ENCODE peak calls at places on chromosomes 12 and 14, in ten cellular contexts. One of them, this sample, is unnamed.

GRCh38 chr14:36517242-36518030 is 2.6 kb downstream of the NKX2-1 start:
- DNase-seq in NCI-H1417: peak
- DNase-seq in left lobe of liver: no peak
- DNase-seq in hepatocyte: no peak
- DNase-seq in stimulated activated CD8-positive, alpha-beta memory T cell treated with anti-CD3 and anti-CD28 coated beads, Interleukin-4, amount 100 ng/mL, for 1 hour: no peak
- DNase-seq in activated CD8-positive, alpha-beta memory T cell treated with anti-CD3 and anti-CD28 coated beads, Interleukin-2, amount 50 U/mL, for 4 hours: no peak
- DNase-seq in stimulated activated CD4-positive, alpha-beta T cell treated with anti-CD3 and anti-CD28 coated beads, Interleukin-2, amount 100 ng/mL, for 24 hours: no peak
- DNase-seq in NCI-H1048: no peak
- DNase-seq in GM20000: peak
- DNase-seq in naive B cell: no peak
- DNase-seq in this sample: no peak

GRCh38 chr14:60064491-60065072 is 27.1 kb upstream of the PCNX4 start:
- DNase-seq in NCI-H1417: no peak
- DNase-seq in left lobe of liver: no peak
- DNase-seq in hepatocyte: peak
- DNase-seq in stimulated activated CD8-positive, alpha-beta memory T cell treated with anti-CD3 and anti-CD28 coated beads, Interleukin-4, amount 100 ng/mL, for 1 hour: no peak
- DNase-seq in activated CD8-positive, alpha-beta memory T cell treated with anti-CD3 and anti-CD28 coated beads, Interleukin-2, amount 50 U/mL, for 4 hours: no peak
- DNase-seq in stimulated activated CD4-positive, alpha-beta T cell treated with anti-CD3 and anti-CD28 coated beads, Interleukin-2, amount 100 ng/mL, for 24 hours: no peak
- DNase-seq in NCI-H1048: no peak
- DNase-seq in GM20000: peak
- DNase-seq in naive B cell: peak
- DNase-seq in this sample: no peak

GRCh38 chr14:105167303-105168092 is 1.1 kb downstream of the JAG2 start:
- DNase-seq in NCI-H1417: peak
- DNase-seq in left lobe of liver: no peak
- DNase-seq in hepatocyte: peak
- DNase-seq in stimulated activated CD8-positive, alpha-beta memory T cell treated with anti-CD3 and anti-CD28 coated beads, Interleukin-4, amount 100 ng/mL, for 1 hour: no peak
- DNase-seq in activated CD8-positive, alpha-beta memory T cell treated with anti-CD3 and anti-CD28 coated beads, Interleukin-2, amount 50 U/mL, for 4 hours: no peak
- DNase-seq in stimulated activated CD4-positive, alpha-beta T cell treated with anti-CD3 and anti-CD28 coated beads, Interleukin-2, amount 100 ng/mL, for 24 hours: no peak
- DNase-seq in NCI-H1048: no peak
- DNase-seq in GM20000: no peak
- DNase-seq in naive B cell: peak
- DNase-seq in this sample: no peak

GRCh38 chr12:85923767-85924331 is 49.8 kb downstream of the NTS start:
- DNase-seq in NCI-H1417: no peak
- DNase-seq in left lobe of liver: no peak
- DNase-seq in hepatocyte: peak
- DNase-seq in stimulated activated CD8-positive, alpha-beta memory T cell treated with anti-CD3 and anti-CD28 coated beads, Interleukin-4, amount 100 ng/mL, for 1 hour: no peak
- DNase-seq in activated CD8-positive, alpha-beta memory T cell treated with anti-CD3 and anti-CD28 coated beads, Interleukin-2, amount 50 U/mL, for 4 hours: no peak
- DNase-seq in stimulated activated CD4-positive, alpha-beta T cell treated with anti-CD3 and anti-CD28 coated beads, Interleukin-2, amount 100 ng/mL, for 24 hours: no peak
- DNase-seq in NCI-H1048: no peak
- DNase-seq in GM20000: peak
- DNase-seq in naive B cell: no peak
- DNase-seq in this sample: no peak

GRCh38 chr12:123085730-123086487 is 65.0 kb downstream of the PITPNM2 start:
- DNase-seq in NCI-H1417: peak
- DNase-seq in left lobe of liver: no peak
- DNase-seq in hepatocyte: no peak
- DNase-seq in stimulated activated CD8-positive, alpha-beta memory T cell treated with anti-CD3 and anti-CD28 coated beads, Interleukin-4, amount 100 ng/mL, for 1 hour: no peak
- DNase-seq in activated CD8-positive, alpha-beta memory T cell treated with anti-CD3 and anti-CD28 coated beads, Interleukin-2, amount 50 U/mL, for 4 hours: no peak
- DNase-seq in stimulated activated CD4-positive, alpha-beta T cell treated with anti-CD3 and anti-CD28 coated beads, Interleukin-2, amount 100 ng/mL, for 24 hours: no peak
- DNase-seq in NCI-H1048: no peak
- DNase-seq in GM20000: no peak
- DNase-seq in naive B cell: no peak
- DNase-seq in this sample: no peak

GRCh38 chr12:40559865-40560264 is 132.4 kb upstream of the CNTN1 start:
- DNase-seq in NCI-H1417: no peak
- DNase-seq in left lobe of liver: no peak
- DNase-seq in hepatocyte: no peak
- DNase-seq in stimulated activated CD8-positive, alpha-beta memory T cell treated with anti-CD3 and anti-CD28 coated beads, Interleukin-4, amount 100 ng/mL, for 1 hour: no peak
- DNase-seq in activated CD8-positive, alpha-beta memory T cell treated with anti-CD3 and anti-CD28 coated beads, Interleukin-2, amount 50 U/mL, for 4 hours: no peak
- DNase-seq in stimulated activated CD4-positive, alpha-beta T cell treated with anti-CD3 and anti-CD28 coated beads, Interleukin-2, amount 100 ng/mL, for 24 hours: no peak
- DNase-seq in NCI-H1048: no peak
- DNase-seq in GM20000: peak
- DNase-seq in naive B cell: no peak
- DNase-seq in this sample: no peak

GRCh38 chr12:56358836-56359532 is 923 bp downstream of the STAT2 start:
- DNase-seq in NCI-H1417: no peak
- DNase-seq in left lobe of liver: no peak
- DNase-seq in hepatocyte: no peak
- DNase-seq in stimulated activated CD8-positive, alpha-beta memory T cell treated with anti-CD3 and anti-CD28 coated beads, Interleukin-4, amount 100 ng/mL, for 1 hour: no peak
- DNase-seq in activated CD8-positive, alpha-beta memory T cell treated with anti-CD3 and anti-CD28 coated beads, Interleukin-2, amount 50 U/mL, for 4 hours: no peak
- DNase-seq in stimulated activated CD4-positive, alpha-beta T cell treated with anti-CD3 and anti-CD28 coated beads, Interleukin-2, amount 100 ng/mL, for 24 hours: no peak
- DNase-seq in NCI-H1048: no peak
- DNase-seq in GM20000: no peak
- DNase-seq in naive B cell: no peak
- DNase-seq in this sample: no peak

GRCh38 chr14:100476012-100476822 is 111.0 kb downstream of the BEGAIN start:
- DNase-seq in NCI-H1417: peak
- DNase-seq in left lobe of liver: no peak
- DNase-seq in hepatocyte: peak
- DNase-seq in stimulated activated CD8-positive, alpha-beta memory T cell treated with anti-CD3 and anti-CD28 coated beads, Interleukin-4, amount 100 ng/mL, for 1 hour: no peak
- DNase-seq in activated CD8-positive, alpha-beta memory T cell treated with anti-CD3 and anti-CD28 coated beads, Interleukin-2, amount 50 U/mL, for 4 hours: no peak
- DNase-seq in stimulated activated CD4-positive, alpha-beta T cell treated with anti-CD3 and anti-CD28 coated beads, Interleukin-2, amount 100 ng/mL, for 24 hours: no peak
- DNase-seq in NCI-H1048: no peak
- DNase-seq in GM20000: no peak
- DNase-seq in naive B cell: no peak
- DNase-seq in this sample: no peak

GRCh38 chr14:102222751-102223150 is 82.2 kb downstream of the MOK start:
- DNase-seq in NCI-H1417: no peak
- DNase-seq in left lobe of liver: no peak
- DNase-seq in hepatocyte: no peak
- DNase-seq in stimulated activated CD8-positive, alpha-beta memory T cell treated with anti-CD3 and anti-CD28 coated beads, Interleukin-4, amount 100 ng/mL, for 1 hour: no peak
- DNase-seq in activated CD8-positive, alpha-beta memory T cell treated with anti-CD3 and anti-CD28 coated beads, Interleukin-2, amount 50 U/mL, for 4 hours: no peak
- DNase-seq in stimulated activated CD4-positive, alpha-beta T cell treated with anti-CD3 and anti-CD28 coated beads, Interleukin-2, amount 100 ng/mL, for 24 hours: no peak
- DNase-seq in NCI-H1048: no peak
- DNase-seq in GM20000: no peak
- DNase-seq in naive B cell: no peak
- DNase-seq in this sample: no peak

GRCh38 chr12:4153343-4153892 is 120.1 kb upstream of the CCND2 start:
- DNase-seq in NCI-H1417: no peak
- DNase-seq in left lobe of liver: no peak
- DNase-seq in hepatocyte: no peak
- DNase-seq in stimulated activated CD8-positive, alpha-beta memory T cell treated with anti-CD3 and anti-CD28 coated beads, Interleukin-4, amount 100 ng/mL, for 1 hour: no peak
- DNase-seq in activated CD8-positive, alpha-beta memory T cell treated with anti-CD3 and anti-CD28 coated beads, Interleukin-2, amount 50 U/mL, for 4 hours: peak
- DNase-seq in stimulated activated CD4-positive, alpha-beta T cell treated with anti-CD3 and anti-CD28 coated beads, Interleukin-2, amount 100 ng/mL, for 24 hours: peak
- DNase-seq in NCI-H1048: no peak
- DNase-seq in GM20000: peak
- DNase-seq in naive B cell: peak
- DNase-seq in this sample: peak

GRCh38 chr12:4270670-4271432 is 2.7 kb upstream of the CCND2 start:
- DNase-seq in NCI-H1417: peak
- DNase-seq in left lobe of liver: no peak
- DNase-seq in hepatocyte: peak
- DNase-seq in stimulated activated CD8-positive, alpha-beta memory T cell treated with anti-CD3 and anti-CD28 coated beads, Interleukin-4, amount 100 ng/mL, for 1 hour: no peak
- DNase-seq in activated CD8-positive, alpha-beta memory T cell treated with anti-CD3 and anti-CD28 coated beads, Interleukin-2, amount 50 U/mL, for 4 hours: no peak
- DNase-seq in stimulated activated CD4-positive, alpha-beta T cell treated with anti-CD3 and anti-CD28 coated beads, Interleukin-2, amount 100 ng/mL, for 24 hours: peak
- DNase-seq in NCI-H1048: no peak
- DNase-seq in GM20000: peak
- DNase-seq in naive B cell: peak
- DNase-seq in this sample: peak

GRCh38 chr14:95828649-95829265 is 47.9 kb upstream of the TUNAR start:
- DNase-seq in NCI-H1417: no peak
- DNase-seq in left lobe of liver: no peak
- DNase-seq in hepatocyte: no peak
- DNase-seq in stimulated activated CD8-positive, alpha-beta memory T cell treated with anti-CD3 and anti-CD28 coated beads, Interleukin-4, amount 100 ng/mL, for 1 hour: no peak
- DNase-seq in activated CD8-positive, alpha-beta memory T cell treated with anti-CD3 and anti-CD28 coated beads, Interleukin-2, amount 50 U/mL, for 4 hours: no peak
- DNase-seq in stimulated activated CD4-positive, alpha-beta T cell treated with anti-CD3 and anti-CD28 coated beads, Interleukin-2, amount 100 ng/mL, for 24 hours: no peak
- DNase-seq in NCI-H1048: no peak
- DNase-seq in GM20000: no peak
- DNase-seq in naive B cell: no peak
- DNase-seq in this sample: no peak

GRCh38 chr14:20164462-20164861 is 25.8 kb downstream of the OR4N5 start:
- DNase-seq in NCI-H1417: no peak
- DNase-seq in left lobe of liver: no peak
- DNase-seq in hepatocyte: no peak
- DNase-seq in stimulated activated CD8-positive, alpha-beta memory T cell treated with anti-CD3 and anti-CD28 coated beads, Interleukin-4, amount 100 ng/mL, for 1 hour: no peak
- DNase-seq in activated CD8-positive, alpha-beta memory T cell treated with anti-CD3 and anti-CD28 coated beads, Interleukin-2, amount 50 U/mL, for 4 hours: no peak
- DNase-seq in stimulated activated CD4-positive, alpha-beta T cell treated with anti-CD3 and anti-CD28 coated beads, Interleukin-2, amount 100 ng/mL, for 24 hours: no peak
- DNase-seq in NCI-H1048: no peak
- DNase-seq in GM20000: no peak
- DNase-seq in naive B cell: no peak
- DNase-seq in this sample: no peak

GRCh38 chr12:44835641-44836379 is 40.3 kb downstream of the NELL2 start:
- DNase-seq in NCI-H1417: peak
- DNase-seq in left lobe of liver: no peak
- DNase-seq in hepatocyte: no peak
- DNase-seq in stimulated activated CD8-positive, alpha-beta memory T cell treated with anti-CD3 and anti-CD28 coated beads, Interleukin-4, amount 100 ng/mL, for 1 hour: no peak
- DNase-seq in activated CD8-positive, alpha-beta memory T cell treated with anti-CD3 and anti-CD28 coated beads, Interleukin-2, amount 50 U/mL, for 4 hours: no peak
- DNase-seq in stimulated activated CD4-positive, alpha-beta T cell treated with anti-CD3 and anti-CD28 coated beads, Interleukin-2, amount 100 ng/mL, for 24 hours: no peak
- DNase-seq in NCI-H1048: no peak
- DNase-seq in GM20000: no peak
- DNase-seq in naive B cell: no peak
- DNase-seq in this sample: no peak

GRCh38 chr12:19525236-19525635 is 85.9 kb downstream of the AEBP2 start:
- DNase-seq in NCI-H1417: no peak
- DNase-seq in left lobe of liver: no peak
- DNase-seq in hepatocyte: no peak
- DNase-seq in stimulated activated CD8-positive, alpha-beta memory T cell treated with anti-CD3 and anti-CD28 coated beads, Interleukin-4, amount 100 ng/mL, for 1 hour: no peak
- DNase-seq in activated CD8-positive, alpha-beta memory T cell treated with anti-CD3 and anti-CD28 coated beads, Interleukin-2, amount 50 U/mL, for 4 hours: no peak
- DNase-seq in stimulated activated CD4-positive, alpha-beta T cell treated with anti-CD3 and anti-CD28 coated beads, Interleukin-2, amount 100 ng/mL, for 24 hours: no peak
- DNase-seq in NCI-H1048: no peak
- DNase-seq in GM20000: no peak
- DNase-seq in naive B cell: no peak
- DNase-seq in this sample: no peak

GRCh38 chr14:38290601-38291190 is 34.8 kb upstream of the CLEC14A start:
- DNase-seq in NCI-H1417: no peak
- DNase-seq in left lobe of liver: no peak
- DNase-seq in hepatocyte: peak
- DNase-seq in stimulated activated CD8-positive, alpha-beta memory T cell treated with anti-CD3 and anti-CD28 coated beads, Interleukin-4, amount 100 ng/mL, for 1 hour: no peak
- DNase-seq in activated CD8-positive, alpha-beta memory T cell treated with anti-CD3 and anti-CD28 coated beads, Interleukin-2, amount 50 U/mL, for 4 hours: no peak
- DNase-seq in stimulated activated CD4-positive, alpha-beta T cell treated with anti-CD3 and anti-CD28 coated beads, Interleukin-2, amount 100 ng/mL, for 24 hours: no peak
- DNase-seq in NCI-H1048: no peak
- DNase-seq in GM20000: no peak
- DNase-seq in naive B cell: no peak
- DNase-seq in this sample: no peak

GRCh38 chr12:102980350-102980749 is 22.9 kb downstream of the ASCL1 start:
- DNase-seq in NCI-H1417: no peak
- DNase-seq in left lobe of liver: no peak
- DNase-seq in hepatocyte: no peak
- DNase-seq in stimulated activated CD8-positive, alpha-beta memory T cell treated with anti-CD3 and anti-CD28 coated beads, Interleukin-4, amount 100 ng/mL, for 1 hour: no peak
- DNase-seq in activated CD8-positive, alpha-beta memory T cell treated with anti-CD3 and anti-CD28 coated beads, Interleukin-2, amount 50 U/mL, for 4 hours: no peak
- DNase-seq in stimulated activated CD4-positive, alpha-beta T cell treated with anti-CD3 and anti-CD28 coated beads, Interleukin-2, amount 100 ng/mL, for 24 hours: no peak
- DNase-seq in NCI-H1048: no peak
- DNase-seq in GM20000: no peak
- DNase-seq in naive B cell: no peak
- DNase-seq in this sample: no peak

GRCh38 chr12:47097276-47097896 is 17.6 kb upstream of the AMIGO2 start:
- DNase-seq in NCI-H1417: no peak
- DNase-seq in left lobe of liver: no peak
- DNase-seq in hepatocyte: no peak
- DNase-seq in stimulated activated CD8-positive, alpha-beta memory T cell treated with anti-CD3 and anti-CD28 coated beads, Interleukin-4, amount 100 ng/mL, for 1 hour: no peak
- DNase-seq in activated CD8-positive, alpha-beta memory T cell treated with anti-CD3 and anti-CD28 coated beads, Interleukin-2, amount 50 U/mL, for 4 hours: no peak
- DNase-seq in stimulated activated CD4-positive, alpha-beta T cell treated with anti-CD3 and anti-CD28 coated beads, Interleukin-2, amount 100 ng/mL, for 24 hours: no peak
- DNase-seq in NCI-H1048: no peak
- DNase-seq in GM20000: no peak
- DNase-seq in naive B cell: no peak
- DNase-seq in this sample: no peak

GRCh38 chr14:59176764-59177163 is 11.7 kb upstream of the DAAM1 start:
- DNase-seq in NCI-H1417: no peak
- DNase-seq in left lobe of liver: no peak
- DNase-seq in hepatocyte: no peak
- DNase-seq in stimulated activated CD8-positive, alpha-beta memory T cell treated with anti-CD3 and anti-CD28 coated beads, Interleukin-4, amount 100 ng/mL, for 1 hour: no peak
- DNase-seq in activated CD8-positive, alpha-beta memory T cell treated with anti-CD3 and anti-CD28 coated beads, Interleukin-2, amount 50 U/mL, for 4 hours: no peak
- DNase-seq in stimulated activated CD4-positive, alpha-beta T cell treated with anti-CD3 and anti-CD28 coated beads, Interleukin-2, amount 100 ng/mL, for 24 hours: no peak
- DNase-seq in NCI-H1048: no peak
- DNase-seq in GM20000: no peak
- DNase-seq in naive B cell: no peak
- DNase-seq in this sample: no peak

GRCh38 chr12:92942905-92943304 is 13.8 kb upstream of the EEA1 start:
- DNase-seq in NCI-H1417: no peak
- DNase-seq in left lobe of liver: no peak
- DNase-seq in hepatocyte: no peak
- DNase-seq in stimulated activated CD8-positive, alpha-beta memory T cell treated with anti-CD3 and anti-CD28 coated beads, Interleukin-4, amount 100 ng/mL, for 1 hour: no peak
- DNase-seq in activated CD8-positive, alpha-beta memory T cell treated with anti-CD3 and anti-CD28 coated beads, Interleukin-2, amount 50 U/mL, for 4 hours: no peak
- DNase-seq in stimulated activated CD4-positive, alpha-beta T cell treated with anti-CD3 and anti-CD28 coated beads, Interleukin-2, amount 100 ng/mL, for 24 hours: no peak
- DNase-seq in NCI-H1048: no peak
- DNase-seq in GM20000: no peak
- DNase-seq in naive B cell: no peak
- DNase-seq in this sample: no peak

GRCh38 chr14:68012861-68013260 is 193.3 kb downstream of the RAD51B start:
- DNase-seq in NCI-H1417: no peak
- DNase-seq in left lobe of liver: no peak
- DNase-seq in hepatocyte: no peak
- DNase-seq in stimulated activated CD8-positive, alpha-beta memory T cell treated with anti-CD3 and anti-CD28 coated beads, Interleukin-4, amount 100 ng/mL, for 1 hour: no peak
- DNase-seq in activated CD8-positive, alpha-beta memory T cell treated with anti-CD3 and anti-CD28 coated beads, Interleukin-2, amount 50 U/mL, for 4 hours: no peak
- DNase-seq in stimulated activated CD4-positive, alpha-beta T cell treated with anti-CD3 and anti-CD28 coated beads, Interleukin-2, amount 100 ng/mL, for 24 hours: no peak
- DNase-seq in NCI-H1048: no peak
- DNase-seq in GM20000: no peak
- DNase-seq in naive B cell: no peak
- DNase-seq in this sample: no peak

GRCh38 chr12:26001530-26001929 is 43.0 kb downstream of the RASSF8 start:
- DNase-seq in NCI-H1417: no peak
- DNase-seq in left lobe of liver: no peak
- DNase-seq in hepatocyte: no peak
- DNase-seq in stimulated activated CD8-positive, alpha-beta memory T cell treated with anti-CD3 and anti-CD28 coated beads, Interleukin-4, amount 100 ng/mL, for 1 hour: no peak
- DNase-seq in activated CD8-positive, alpha-beta memory T cell treated with anti-CD3 and anti-CD28 coated beads, Interleukin-2, amount 50 U/mL, for 4 hours: no peak
- DNase-seq in stimulated activated CD4-positive, alpha-beta T cell treated with anti-CD3 and anti-CD28 coated beads, Interleukin-2, amount 100 ng/mL, for 24 hours: no peak
- DNase-seq in NCI-H1048: no peak
- DNase-seq in GM20000: no peak
- DNase-seq in naive B cell: no peak
- DNase-seq in this sample: no peak

GRCh38 chr14:94485944-94486841 is 10.2 kb upstream of the SERPINA9 start:
- DNase-seq in NCI-H1417: peak
- DNase-seq in left lobe of liver: peak
- DNase-seq in hepatocyte: peak
- DNase-seq in stimulated activated CD8-positive, alpha-beta memory T cell treated with anti-CD3 and anti-CD28 coated beads, Interleukin-4, amount 100 ng/mL, for 1 hour: peak
- DNase-seq in activated CD8-positive, alpha-beta memory T cell treated with anti-CD3 and anti-CD28 coated beads, Interleukin-2, amount 50 U/mL, for 4 hours: peak
- DNase-seq in stimulated activated CD4-positive, alpha-beta T cell treated with anti-CD3 and anti-CD28 coated beads, Interleukin-2, amount 100 ng/mL, for 24 hours: peak
- DNase-seq in NCI-H1048: no peak
- DNase-seq in GM20000: peak
- DNase-seq in naive B cell: peak
- DNase-seq in this sample: peak

GRCh38 chr12:38823314-38823713 is 82.1 kb downstream of the CPNE8 start:
- DNase-seq in NCI-H1417: no peak
- DNase-seq in left lobe of liver: no peak
- DNase-seq in hepatocyte: no peak
- DNase-seq in stimulated activated CD8-positive, alpha-beta memory T cell treated with anti-CD3 and anti-CD28 coated beads, Interleukin-4, amount 100 ng/mL, for 1 hour: no peak
- DNase-seq in activated CD8-positive, alpha-beta memory T cell treated with anti-CD3 and anti-CD28 coated beads, Interleukin-2, amount 50 U/mL, for 4 hours: no peak
- DNase-seq in stimulated activated CD4-positive, alpha-beta T cell treated with anti-CD3 and anti-CD28 coated beads, Interleukin-2, amount 100 ng/mL, for 24 hours: no peak
- DNase-seq in NCI-H1048: no peak
- DNase-seq in GM20000: no peak
- DNase-seq in naive B cell: no peak
- DNase-seq in this sample: no peak

GRCh38 chr12:32501835-32502333 is 102.5 kb downstream of the FGD4 start:
- DNase-seq in NCI-H1417: peak
- DNase-seq in left lobe of liver: peak
- DNase-seq in hepatocyte: peak
- DNase-seq in stimulated activated CD8-positive, alpha-beta memory T cell treated with anti-CD3 and anti-CD28 coated beads, Interleukin-4, amount 100 ng/mL, for 1 hour: no peak
- DNase-seq in activated CD8-positive, alpha-beta memory T cell treated with anti-CD3 and anti-CD28 coated beads, Interleukin-2, amount 50 U/mL, for 4 hours: no peak
- DNase-seq in stimulated activated CD4-positive, alpha-beta T cell treated with anti-CD3 and anti-CD28 coated beads, Interleukin-2, amount 100 ng/mL, for 24 hours: no peak
- DNase-seq in NCI-H1048: peak
- DNase-seq in GM20000: no peak
- DNase-seq in naive B cell: no peak
- DNase-seq in this sample: no peak

GRCh38 chr12:53049582-53050318 is at the start of gene TNS2:
- DNase-seq in NCI-H1417: peak
- DNase-seq in left lobe of liver: peak
- DNase-seq in hepatocyte: peak
- DNase-seq in stimulated activated CD8-positive, alpha-beta memory T cell treated with anti-CD3 and anti-CD28 coated beads, Interleukin-4, amount 100 ng/mL, for 1 hour: no peak
- DNase-seq in activated CD8-positive, alpha-beta memory T cell treated with anti-CD3 and anti-CD28 coated beads, Interleukin-2, amount 50 U/mL, for 4 hours: no peak
- DNase-seq in stimulated activated CD4-positive, alpha-beta T cell treated with anti-CD3 and anti-CD28 coated beads, Interleukin-2, amount 100 ng/mL, for 24 hours: no peak
- DNase-seq in NCI-H1048: no peak
- DNase-seq in GM20000: no peak
- DNase-seq in naive B cell: no peak
- DNase-seq in this sample: no peak

GRCh38 chr12:71958056-71958455 is 19.4 kb downstream of the TPH2 start:
- DNase-seq in NCI-H1417: no peak
- DNase-seq in left lobe of liver: no peak
- DNase-seq in hepatocyte: no peak
- DNase-seq in stimulated activated CD8-positive, alpha-beta memory T cell treated with anti-CD3 and anti-CD28 coated beads, Interleukin-4, amount 100 ng/mL, for 1 hour: no peak
- DNase-seq in activated CD8-positive, alpha-beta memory T cell treated with anti-CD3 and anti-CD28 coated beads, Interleukin-2, amount 50 U/mL, for 4 hours: no peak
- DNase-seq in stimulated activated CD4-positive, alpha-beta T cell treated with anti-CD3 and anti-CD28 coated beads, Interleukin-2, amount 100 ng/mL, for 24 hours: no peak
- DNase-seq in NCI-H1048: no peak
- DNase-seq in GM20000: no peak
- DNase-seq in naive B cell: no peak
- DNase-seq in this sample: no peak

GRCh38 chr14:83838221-83838620 is 1691.7 kb upstream of the FLRT2 start:
- DNase-seq in NCI-H1417: no peak
- DNase-seq in left lobe of liver: no peak
- DNase-seq in hepatocyte: no peak
- DNase-seq in stimulated activated CD8-positive, alpha-beta memory T cell treated with anti-CD3 and anti-CD28 coated beads, Interleukin-4, amount 100 ng/mL, for 1 hour: no peak
- DNase-seq in activated CD8-positive, alpha-beta memory T cell treated with anti-CD3 and anti-CD28 coated beads, Interleukin-2, amount 50 U/mL, for 4 hours: no peak
- DNase-seq in stimulated activated CD4-positive, alpha-beta T cell treated with anti-CD3 and anti-CD28 coated beads, Interleukin-2, amount 100 ng/mL, for 24 hours: no peak
- DNase-seq in NCI-H1048: no peak
- DNase-seq in GM20000: no peak
- DNase-seq in naive B cell: no peak
- DNase-seq in this sample: no peak